ENCODE peak calls at places on chromosomes 4 and X, in six cellular contexts. One of them, this sample, is unnamed. For H3K36me3, the result is how much of the 10 kb centered on the place peaks cover.

GRCh38 chr4:16001484-16001858 is 38.5 kb upstream of the FGFBP2 start:
- DNase-seq in uterus: peak
- DNase-seq in CD8-positive, alpha-beta memory T cell: no peak
- DNase-seq in adipocyte: peak
- DNase-seq in body of pancreas: peak
- DNase-seq in aorta: peak
- DNase-seq in this sample: peak

GRCh38 chr4:44210750-44211149 is 237.9 kb downstream of the KCTD8 start:
- DNase-seq in body of pancreas: no peak
- DNase-seq in uterus: no peak
- DNase-seq in CD8-positive, alpha-beta memory T cell: no peak
- DNase-seq in adipocyte: no peak
- DNase-seq in aorta: no peak
- DNase-seq in this sample: no peak

GRCh38 chr4:89311433-89311832 is 3.8 kb upstream of the GPRIN3 start:
- DNase-seq in CD8-positive, alpha-beta memory T cell: no peak
- DNase-seq in body of pancreas: no peak
- DNase-seq in adipocyte: no peak
- DNase-seq in aorta: no peak
- DNase-seq in uterus: no peak
- DNase-seq in this sample: no peak

GRCh38 chrX:108139303-108139702 is 47.7 kb downstream of the ATG4A start:
- DNase-seq in uterus: no peak
- DNase-seq in adipocyte: peak
- DNase-seq in aorta: no peak
- DNase-seq in body of pancreas: no peak
- DNase-seq in CD8-positive, alpha-beta memory T cell: no peak
- DNase-seq in this sample: no peak

GRCh38 chrX:126733874-126734273 is 85.7 kb upstream of the PRR32 start:
- DNase-seq in adipocyte: no peak
- DNase-seq in body of pancreas: no peak
- DNase-seq in CD8-positive, alpha-beta memory T cell: no peak
- DNase-seq in uterus: no peak
- DNase-seq in aorta: no peak
- DNase-seq in this sample: no peak

GRCh38 chr4:159697322-159698283 is 594.7 kb downstream of the RAPGEF2 start:
- DNase-seq in body of pancreas: no peak
- DNase-seq in CD8-positive, alpha-beta memory T cell: no peak
- DNase-seq in adipocyte: no peak
- DNase-seq in aorta: no peak
- DNase-seq in uterus: no peak
- DNase-seq in this sample: no peak

GRCh38 chr4:147108409-147108808 is 162.7 kb upstream of the TTC29 start:
- DNase-seq in body of pancreas: no peak
- DNase-seq in CD8-positive, alpha-beta memory T cell: no peak
- DNase-seq in uterus: no peak
- DNase-seq in adipocyte: peak
- DNase-seq in aorta: no peak
- DNase-seq in this sample: no peak

GRCh38 chrX:70445197-70445656 is 592 bp downstream of the DLG3 start:
- DNase-seq in aorta: no peak
- DNase-seq in CD8-positive, alpha-beta memory T cell: no peak
- DNase-seq in body of pancreas: no peak
- DNase-seq in uterus: no peak
- DNase-seq in adipocyte: no peak
- DNase-seq in this sample: no peak

GRCh38 chrX:114344756-114345155 is 239.1 kb upstream of the HTR2C start:
- DNase-seq in CD8-positive, alpha-beta memory T cell: no peak
- DNase-seq in aorta: no peak
- DNase-seq in body of pancreas: no peak
- DNase-seq in uterus: no peak
- DNase-seq in adipocyte: peak
- DNase-seq in this sample: no peak

GRCh38 chrX:98071331-98071730 is 1187.6 kb downstream of the RPA4 start:
- DNase-seq in aorta: no peak
- DNase-seq in adipocyte: peak
- DNase-seq in body of pancreas: no peak
- DNase-seq in CD8-positive, alpha-beta memory T cell: no peak
- DNase-seq in uterus: no peak
- DNase-seq in this sample: peak

GRCh38 chr4:26406346-26406975 is 83.8 kb downstream of the CCKAR start:
- DNase-seq in uterus: no peak
- DNase-seq in aorta: no peak
- DNase-seq in CD8-positive, alpha-beta memory T cell: no peak
- DNase-seq in adipocyte: no peak
- DNase-seq in body of pancreas: no peak
- DNase-seq in this sample: peak

GRCh38 chrX:144275403-144275802 is 391.5 kb downstream of the UBE2NL start:
- DNase-seq in uterus: no peak
- DNase-seq in CD8-positive, alpha-beta memory T cell: no peak
- DNase-seq in aorta: no peak
- DNase-seq in adipocyte: no peak
- DNase-seq in body of pancreas: no peak
- DNase-seq in this sample: no peak

GRCh38 chrX:9464435-9465371 is at the start of gene TBL1X:
- DNase-seq in CD8-positive, alpha-beta memory T cell: peak
- DNase-seq in body of pancreas: peak
- DNase-seq in aorta: peak
- DNase-seq in adipocyte: peak
- DNase-seq in uterus: peak
- DNase-seq in this sample: peak

GRCh38 chr4:147836807-147837206 is 104.9 kb downstream of the ARHGAP10 start:
- DNase-seq in CD8-positive, alpha-beta memory T cell: no peak
- DNase-seq in body of pancreas: no peak
- DNase-seq in uterus: no peak
- DNase-seq in aorta: no peak
- DNase-seq in adipocyte: no peak
- DNase-seq in this sample: no peak

GRCh38 chr4:161403781-161404180 is 760.0 kb downstream of the FSTL5 start:
- DNase-seq in CD8-positive, alpha-beta memory T cell: no peak
- DNase-seq in aorta: no peak
- DNase-seq in uterus: no peak
- DNase-seq in body of pancreas: no peak
- DNase-seq in adipocyte: no peak
- DNase-seq in this sample: no peak

GRCh38 chr4:24210332-24210902 is 320.6 kb upstream of the PPARGC1A start:
- DNase-seq in aorta: peak
- DNase-seq in body of pancreas: peak
- DNase-seq in CD8-positive, alpha-beta memory T cell: no peak
- DNase-seq in adipocyte: peak
- DNase-seq in uterus: peak
- DNase-seq in this sample: peak

DNA sequence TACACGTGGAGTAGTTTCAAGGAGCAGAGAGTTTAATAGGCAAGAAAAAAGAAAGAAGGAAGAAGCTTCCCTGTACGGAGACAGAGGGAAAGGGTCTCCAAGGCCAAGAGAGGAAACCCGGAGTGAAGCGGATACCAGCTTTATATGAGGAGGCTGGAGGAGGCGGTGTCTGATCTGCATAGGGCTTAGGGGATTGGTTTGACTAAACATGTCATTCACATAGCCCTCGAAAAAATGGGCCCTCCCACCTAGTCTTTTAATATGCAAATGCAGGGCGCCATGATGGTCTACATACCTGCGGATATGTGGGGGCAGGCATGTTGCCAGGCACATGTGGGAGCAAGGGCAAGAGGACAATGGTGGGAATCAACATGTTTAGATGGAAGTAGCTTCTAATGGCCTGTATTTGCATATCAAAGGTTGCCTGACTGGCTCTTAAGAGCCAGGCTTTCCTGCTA is 103.1 kb upstream of the UGT8 start:
- DNase-seq in adipocyte: no peak
- DNase-seq in CD8-positive, alpha-beta memory T cell: no peak
- DNase-seq in uterus: no peak
- DNase-seq in body of pancreas: no peak
- DNase-seq in aorta: no peak
- DNase-seq in this sample: no peak
- H3K4me3 ChIP-seq in adipocyte: no peak
- H3K4me3 ChIP-seq in CD8-positive, alpha-beta memory T cell: no peak
- H3K4me3 ChIP-seq in uterus: no peak
- H3K4me3 ChIP-seq in body of pancreas: no peak
- H3K4me3 ChIP-seq in aorta: no peak
- H3K4me3 ChIP-seq in this sample: no peak

GRCh38 chr4:88037936-88038335 is 30.5 kb downstream of the PKD2 start:
- DNase-seq in CD8-positive, alpha-beta memory T cell: no peak
- DNase-seq in uterus: no peak
- DNase-seq in adipocyte: no peak
- DNase-seq in aorta: no peak
- DNase-seq in body of pancreas: no peak
- DNase-seq in this sample: no peak

GRCh38 chr4:88037447-88037846 is 30.0 kb downstream of the PKD2 start:
- DNase-seq in CD8-positive, alpha-beta memory T cell: no peak
- DNase-seq in body of pancreas: no peak
- DNase-seq in adipocyte: no peak
- DNase-seq in aorta: no peak
- DNase-seq in uterus: no peak
- DNase-seq in this sample: no peak

GRCh38 chr4:88033309-88033708 is 25.9 kb downstream of the PKD2 start:
- DNase-seq in body of pancreas: peak
- DNase-seq in adipocyte: peak
- DNase-seq in aorta: no peak
- DNase-seq in uterus: peak
- DNase-seq in CD8-positive, alpha-beta memory T cell: peak
- DNase-seq in this sample: no peak

GRCh38 chr4:88030565-88031310 is 23.3 kb downstream of the PKD2 start:
- DNase-seq in body of pancreas: no peak
- DNase-seq in CD8-positive, alpha-beta memory T cell: no peak
- DNase-seq in aorta: no peak
- DNase-seq in adipocyte: no peak
- DNase-seq in uterus: no peak
- DNase-seq in this sample: no peak

GRCh38 chr4:88035292-88035691 is 27.9 kb downstream of the PKD2 start:
- DNase-seq in uterus: no peak
- DNase-seq in CD8-positive, alpha-beta memory T cell: no peak
- DNase-seq in aorta: no peak
- DNase-seq in adipocyte: no peak
- DNase-seq in body of pancreas: no peak
- DNase-seq in this sample: no peak
- H3K36me3 ChIP-seq in uterus: under half
- H3K36me3 ChIP-seq in CD8-positive, alpha-beta memory T cell: under half
- H3K36me3 ChIP-seq in aorta: under half
- H3K36me3 ChIP-seq in adipocyte: half or more
- H3K36me3 ChIP-seq in body of pancreas: under half
- H3K36me3 ChIP-seq in this sample: under half

GRCh38 chr4:108146346-108146745 is 22.4 kb downstream of the LEF1 start:
- DNase-seq in adipocyte: no peak
- DNase-seq in aorta: no peak
- DNase-seq in uterus: no peak
- DNase-seq in body of pancreas: no peak
- DNase-seq in CD8-positive, alpha-beta memory T cell: no peak
- DNase-seq in this sample: no peak

GRCh38 chr4:108144451-108144850 is 24.3 kb downstream of the LEF1 start:
- DNase-seq in aorta: no peak
- DNase-seq in body of pancreas: no peak
- DNase-seq in CD8-positive, alpha-beta memory T cell: no peak
- DNase-seq in uterus: no peak
- DNase-seq in adipocyte: no peak
- DNase-seq in this sample: no peak

GRCh38 chr4:108141213-108142045 is 27.3 kb downstream of the LEF1 start:
- DNase-seq in body of pancreas: no peak
- DNase-seq in aorta: no peak
- DNase-seq in CD8-positive, alpha-beta memory T cell: no peak
- DNase-seq in adipocyte: peak
- DNase-seq in uterus: no peak
- DNase-seq in this sample: no peak

GRCh38 chr4:108142870-108143269 is 25.9 kb downstream of the LEF1 start:
- DNase-seq in aorta: no peak
- DNase-seq in body of pancreas: no peak
- DNase-seq in CD8-positive, alpha-beta memory T cell: no peak
- DNase-seq in uterus: no peak
- DNase-seq in adipocyte: no peak
- DNase-seq in this sample: no peak

DNA sequence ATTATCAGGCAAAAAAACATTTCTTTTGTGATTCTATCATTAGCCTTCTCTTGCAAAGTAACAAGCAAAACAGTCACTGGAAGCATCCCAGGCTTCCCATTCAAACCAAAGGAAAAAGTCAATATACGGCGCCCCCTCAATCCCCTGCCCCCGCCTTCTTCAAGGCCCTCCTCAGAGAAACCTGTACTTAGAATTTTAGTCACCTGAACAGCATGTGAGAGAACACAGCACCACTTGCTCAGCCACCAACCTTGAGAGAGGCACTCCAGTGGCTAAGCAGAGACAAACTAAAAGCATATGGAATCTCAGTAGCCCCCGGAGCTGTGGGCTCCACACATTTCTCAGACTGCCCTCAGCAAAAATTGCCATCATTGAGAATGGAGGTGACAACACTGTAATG is 25.2 kb downstream of the LEF1 start:
- DNase-seq in adipocyte: no peak
- DNase-seq in body of pancreas: no peak
- DNase-seq in aorta: no peak
- DNase-seq in uterus: no peak
- DNase-seq in CD8-positive, alpha-beta memory T cell: no peak
- DNase-seq in this sample: no peak
- H3K4me3 ChIP-seq in adipocyte: no peak
- H3K4me3 ChIP-seq in body of pancreas: no peak
- H3K4me3 ChIP-seq in aorta: no peak
- H3K4me3 ChIP-seq in uterus: no peak
- H3K4me3 ChIP-seq in CD8-positive, alpha-beta memory T cell: peak
- H3K4me3 ChIP-seq in this sample: no peak

GRCh38 chr4:5730993-5731975 is 20.3 kb downstream of the EVC start:
- DNase-seq in body of pancreas: no peak
- DNase-seq in uterus: no peak
- DNase-seq in CD8-positive, alpha-beta memory T cell: no peak
- DNase-seq in adipocyte: no peak
- DNase-seq in aorta: peak
- DNase-seq in this sample: no peak

GRCh38 chr4:5734841-5735240 is 23.8 kb downstream of the EVC start:
- DNase-seq in CD8-positive, alpha-beta memory T cell: no peak
- DNase-seq in adipocyte: no peak
- DNase-seq in uterus: no peak
- DNase-seq in aorta: no peak
- DNase-seq in body of pancreas: no peak
- DNase-seq in this sample: peak

GRCh38 chr4:5732158-5732557 is 21.2 kb downstream of the EVC start:
- DNase-seq in CD8-positive, alpha-beta memory T cell: no peak
- DNase-seq in body of pancreas: no peak
- DNase-seq in adipocyte: no peak
- DNase-seq in aorta: no peak
- DNase-seq in uterus: no peak
- DNase-seq in this sample: no peak

GRCh38 chr4:5728451-5728850 is 17.4 kb downstream of the EVC start:
- DNase-seq in body of pancreas: no peak
- DNase-seq in adipocyte: no peak
- DNase-seq in aorta: no peak
- DNase-seq in CD8-positive, alpha-beta memory T cell: no peak
- DNase-seq in uterus: no peak
- DNase-seq in this sample: no peak

DNA sequence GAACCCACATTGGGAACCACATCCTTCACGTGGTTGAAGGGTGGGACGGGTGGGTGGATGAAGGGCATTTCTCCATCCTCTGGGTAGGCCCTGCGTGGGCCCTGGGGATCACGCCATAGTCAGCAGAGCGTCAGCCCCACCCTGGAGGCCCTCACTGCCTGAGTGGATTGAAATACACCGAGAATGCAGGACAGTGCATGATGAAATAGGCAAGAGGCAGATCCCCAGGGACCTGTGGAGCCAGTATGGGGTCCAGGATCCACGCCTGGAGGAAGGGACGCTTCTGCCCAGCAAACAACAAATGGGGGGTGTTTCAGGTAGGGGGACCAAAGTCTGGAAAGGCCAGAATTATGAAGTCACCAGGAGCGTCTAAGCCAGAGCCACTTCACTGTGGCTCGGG is 19.4 kb downstream of the EVC start:
- DNase-seq in adipocyte: no peak
- DNase-seq in aorta: no peak
- DNase-seq in CD8-positive, alpha-beta memory T cell: no peak
- DNase-seq in uterus: no peak
- DNase-seq in body of pancreas: no peak
- DNase-seq in this sample: no peak
- H3K36me3 ChIP-seq in adipocyte: half or more
- H3K36me3 ChIP-seq in aorta: under half
- H3K36me3 ChIP-seq in CD8-positive, alpha-beta memory T cell: under half
- H3K36me3 ChIP-seq in uterus: under half
- H3K36me3 ChIP-seq in body of pancreas: under half
- H3K36me3 ChIP-seq in this sample: under half

This sample was measured in MG63.